ENCODE peak calls at places on chromosomes 16 and 17, in six cellular contexts. C, O, L, S, Q and W are unnamed samples.

GRCh38 chr16:51161440-51162195 is 10.5 kb upstream of the SALL1 start:
- DNase-seq in C (no peak), O (no peak), L (peak), S (no peak), Q (no peak), W (no peak)

GRCh38 chr17:30372755-30373154 is 6.0 kb upstream of the CPD start:
- DNase-seq in C (no peak), O (no peak), L (no peak), S (peak), Q (no peak), W (no peak)

GRCh38 chr16:13453938-13454553 is 465.9 kb upstream of the ERCC4 start:
- DNase-seq in C (peak), O (no peak), L (peak), S (peak), Q (peak), W (peak)

GRCh38 chr17:40218006-40218739 is 931 bp upstream of the WIPF2 start:
- DNase-seq in C (no peak), O (no peak), L (no peak), S (no peak), Q (no peak), W (no peak)

GRCh38 chr16:58732545-58733247 is 1.4 kb downstream of the GOT2 start:
- DNase-seq in C (peak), O (no peak), L (no peak), S (no peak), Q (no peak), W (no peak)

GRCh38 chr17:47203984-47204721 is 5.0 kb upstream of the MYL4 start:
- DNase-seq in C (peak), O (no peak), L (no peak), S (no peak), Q (no peak), W (no peak)

GRCh38 chr16:4566144-4566543 is 10.0 kb downstream of the C16orf96 start:
- DNase-seq in C (no peak), O (peak), L (no peak), S (no peak), Q (no peak), W (no peak)

GRCh38 chr17:82449136-82449882 is 1.2 kb downstream of the CYBC1 start:
- DNase-seq in C (no peak), O (peak), L (no peak), S (no peak), Q (no peak), W (peak)

GRCh38 chr16:74468807-74469511 is 47.7 kb upstream of the CLEC18B start:
- DNase-seq in C (no peak), O (no peak), L (no peak), S (no peak), Q (peak), W (no peak)

GRCh38 chr17:74369221-74369620 is 1.9 kb downstream of the GPR142 start:
- DNase-seq in C (peak), O (no peak), L (no peak), S (no peak), Q (no peak), W (no peak)

GRCh38 chr16:50460538-50461399 is 87.4 kb upstream of the NKD1 start:
- DNase-seq in C (no peak), O (no peak), L (no peak), S (no peak), Q (peak), W (no peak)

GRCh38 chr16:62738631-62739030 is 702.4 kb upstream of the CDH8 start:
- DNase-seq in C (no peak), O (no peak), L (no peak), S (no peak), Q (no peak), W (no peak)

GRCh38 chr16:85379041-85380001 is 233.8 kb upstream of the GSE1 start:
- DNase-seq in C (peak), O (no peak), L (no peak), S (no peak), Q (no peak), W (no peak)

GRCh38 chr16:13923703-13924298 is 3.8 kb downstream of the ERCC4 start:
- DNase-seq in C (peak), O (peak), L (no peak), S (peak), Q (peak), W (peak)

GRCh38 chr17:44095647-44096496 is 25.3 kb downstream of the G6PC3 start:
- DNase-seq in C (peak), O (no peak), L (peak), S (no peak), Q (peak), W (peak)

GRCh38 chr17:79114455-79115301 is 40.1 kb downstream of the ENGASE start:
- DNase-seq in C (no peak), O (no peak), L (no peak), S (no peak), Q (no peak), W (peak)

GRCh38 chr17:43033947-43034622 is 9.1 kb downstream of the RND2 start:
- DNase-seq in C (no peak), O (no peak), L (no peak), S (no peak), Q (no peak), W (peak)

GRCh38 chr16:50644730-50645129 is 36.4 kb downstream of the SNX20 start:
- DNase-seq in C (no peak), O (no peak), L (no peak), S (peak), Q (no peak), W (peak)

GRCh38 chr17:33908363-33909064 is 346.6 kb upstream of the CCL2 start:
- DNase-seq in C (peak), O (no peak), L (no peak), S (no peak), Q (no peak), W (no peak)

GRCh38 chr16:26019885-26020284 is 328.1 kb downstream of the HS3ST4 start:
- DNase-seq in C (no peak), O (no peak), L (no peak), S (no peak), Q (no peak), W (no peak)

GRCh38 chr16:8299635-8300034 is 290.7 kb downstream of the TMEM114 start:
- DNase-seq in C (no peak), O (no peak), L (no peak), S (no peak), Q (no peak), W (no peak)

GRCh38 chr17:83156408-83156807 is 77.0 kb downstream of the METRNL start:
- DNase-seq in C (no peak), O (no peak), L (no peak), S (no peak), Q (no peak), W (no peak)

GRCh38 chr17:22669721-22670120 is 977.4 kb downstream of the KCNJ18 start:
- DNase-seq in C (no peak), O (no peak), L (no peak), S (no peak), Q (no peak), W (no peak)

GRCh38 chr17:13420294-13421277 is 181.1 kb downstream of the HS3ST3A1 start:
- DNase-seq in C (no peak), O (no peak), L (no peak), S (no peak), Q (peak), W (no peak)

GRCh38 chr16:16861546-16861945 is 482.6 kb downstream of the NPIPA7 start:
- DNase-seq in C (peak), O (peak), L (peak), S (peak), Q (peak), W (peak)

GRCh38 chr16:84483882-84484565 is 20.4 kb downstream of the MEAK7 start:
- DNase-seq in C (no peak), O (no peak), L (peak), S (no peak), Q (no peak), W (no peak)

GRCh38 chr17:4969551-4970231 is 2.1 kb upstream of the SPAG7 start:
- DNase-seq in C (no peak), O (no peak), L (no peak), S (no peak), Q (peak), W (no peak)

GRCh38 chr17:59804910-59805381 is 87.8 kb downstream of the TUBD1 start:
- DNase-seq in C (peak), O (no peak), L (no peak), S (no peak), Q (no peak), W (peak)

GRCh38 chr17:41547921-41548843 is 20.1 kb upstream of the KRT19 start:
- DNase-seq in C (peak), O (no peak), L (no peak), S (peak), Q (no peak), W (peak)

GRCh38 chr17:13395346-13395745 is 206.4 kb downstream of the HS3ST3A1 start:
- DNase-seq in C (no peak), O (no peak), L (no peak), S (no peak), Q (no peak), W (no peak)

GRCh38 chr17:68343976-68344375 is 52.7 kb downstream of the ARSG start:
- DNase-seq in C (no peak), O (no peak), L (no peak), S (no peak), Q (no peak), W (no peak)

GRCh38 chr17:29219378-29220047 is 27.1 kb upstream of the CRYBA1 start:
- DNase-seq in C (peak), O (no peak), L (peak), S (peak), Q (peak), W (peak)
- H3K9ac ChIP-seq in C (no peak), O (no peak), L (no peak), S (no peak), Q (no peak), W (no peak)

GRCh38 chr16:19691161-19691850 is 26.7 kb downstream of the KNOP1 start:
- DNase-seq in C (no peak), O (no peak), L (no peak), S (no peak), Q (no peak), W (no peak)
- TF ChIP-seq SIN3A in C (no peak), O (no peak), L (no peak), S (no peak), Q (no peak), W (no peak)

GRCh38 chr16:89114159-89114981 is 20.7 kb downstream of the ACSF3 start:
- DNase-seq in C (no peak), O (no peak), L (no peak), S (no peak), Q (no peak), W (no peak)
- H3K9ac ChIP-seq in C (peak), O (peak), L (no peak), S (no peak), Q (no peak), W (no peak)

DNA sequence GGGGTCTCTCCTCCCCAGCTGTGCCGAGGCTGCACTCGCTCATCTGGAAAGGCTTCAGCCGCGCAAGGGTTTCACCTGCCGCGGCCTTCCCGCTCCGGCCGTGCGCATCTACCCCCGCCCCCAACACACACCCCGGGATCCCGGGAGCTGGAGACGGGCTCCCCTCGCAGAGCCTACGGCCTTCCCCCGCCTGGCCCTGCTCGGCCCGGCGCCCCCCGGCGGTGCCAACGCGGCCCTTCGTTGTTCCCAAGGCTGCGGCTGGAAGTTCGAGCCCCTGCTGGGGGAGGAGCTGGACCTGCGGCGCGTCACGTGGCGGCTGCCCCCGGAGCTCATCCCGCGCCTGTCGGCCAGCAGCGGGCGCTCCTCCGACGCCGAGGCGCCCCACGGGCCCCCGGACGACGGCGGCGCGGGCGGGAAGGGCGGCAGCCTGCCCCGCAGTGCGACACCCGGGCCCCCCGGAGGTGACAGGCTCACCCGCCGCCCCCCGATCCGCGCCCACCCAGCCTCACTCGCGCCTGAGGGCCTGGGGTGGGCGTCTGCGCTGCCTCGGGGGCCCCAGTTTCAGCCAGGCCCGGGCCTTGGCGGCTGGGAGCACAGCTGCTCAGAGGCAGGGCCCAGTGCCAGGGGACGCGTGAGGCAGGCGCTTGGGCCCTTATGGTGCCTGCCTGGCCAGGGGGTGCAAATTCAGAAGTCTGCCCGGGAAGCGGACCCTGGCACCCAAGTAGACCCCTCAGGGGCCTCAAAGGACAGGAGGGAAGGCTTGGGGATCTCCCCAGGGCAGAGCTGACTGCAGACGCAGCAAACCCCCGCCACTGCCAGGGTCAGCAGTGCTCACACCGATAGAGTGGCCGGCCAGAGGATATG is 11.2 kb downstream of the GALK1 start:
- DNase-seq in C (peak), O (no peak), L (peak), S (no peak), Q (peak), W (peak)
- TF ChIP-seq SIN3A in C (no peak), O (peak), L (no peak), S (no peak), Q (no peak), W (peak)

GRCh38 chr16:31131841-31132271 is 3.7 kb downstream of the PRSS8 start:
- DNase-seq in C (no peak), O (no peak), L (no peak), S (no peak), Q (no peak), W (no peak)
- H3K9ac ChIP-seq in C (no peak), O (no peak), L (no peak), S (no peak), Q (no peak), W (no peak)